ENCODE peak calls at places on chromosomes 11 and 22, in seven cellular contexts. S, Z, X, J, L, C and U are unnamed samples.

GRCh38 chr11:46050065-46050464 is 71.2 kb downstream of the PHF21A start:
- DNase-seq in L (no peak), X (peak), J (no peak), S (no peak), Z (peak), C (no peak), U (no peak)

GRCh38 chr11:27485930-27486773 is 13.6 kb upstream of the LGR4 start:
- DNase-seq in C (peak), X (peak), Z (peak), S (peak), L (peak), J (no peak), U (peak)

GRCh38 chr11:68816917-68817419 is 24.7 kb downstream of the CPT1A start:
- DNase-seq in X (no peak), Z (no peak), C (no peak), S (no peak), J (no peak), L (no peak), U (peak)

GRCh38 chr22:46881373-46882118 is 119.1 kb downstream of the TBC1D22A start:
- DNase-seq in Z (no peak), L (no peak), X (peak), C (no peak), S (no peak), J (no peak), U (no peak)

GRCh38 chr11:66904981-66905521 is 48.2 kb downstream of the LRFN4 start:
- DNase-seq in S (no peak), L (no peak), J (no peak), X (no peak), Z (no peak), C (no peak), U (no peak)

GRCh38 chr11:116829525-116830183 is at the start of gene APOC3:
- DNase-seq in X (no peak), J (no peak), C (no peak), Z (no peak), L (no peak), S (no peak), U (no peak)

GRCh38 chr11:94553938-94554337 is 10.2 kb downstream of the FUT4 start:
- DNase-seq in Z (no peak), J (no peak), C (peak), S (peak), X (peak), L (no peak), U (no peak)

GRCh38 chr11:94768602-94769511 is 701 bp downstream of the AMOTL1 start:
- DNase-seq in C (peak), J (no peak), L (no peak), S (peak), Z (no peak), X (no peak), U (no peak)

GRCh38 chr11:46649180-46649738 is 31.9 kb downstream of the ATG13 start:
- DNase-seq in X (peak), L (no peak), J (no peak), S (no peak), C (no peak), Z (peak), U (no peak)

GRCh38 chr11:118634435-118635236 is 27.2 kb downstream of the PHLDB1 start:
- DNase-seq in Z (peak), J (no peak), L (no peak), S (peak), X (no peak), C (peak), U (no peak)

GRCh38 chr11:7651140-7651551 is 22.2 kb downstream of the CYB5R2 start:
- DNase-seq in J (no peak), C (no peak), X (peak), S (no peak), L (no peak), Z (no peak), U (no peak)

GRCh38 chr22:22469527-22469926 is 39.0 kb downstream of the ZNF280B start:
- DNase-seq in X (no peak), Z (no peak), C (no peak), J (no peak), S (no peak), L (no peak), U (no peak)

GRCh38 chr11:3161720-3162409 is 3.2 kb downstream of the OSBPL5 start:
- DNase-seq in J (no peak), C (no peak), L (no peak), X (no peak), Z (no peak), S (no peak), U (no peak)

GRCh38 chr22:24728790-24729637 is 45.5 kb downstream of the PIWIL3 start:
- DNase-seq in J (no peak), X (peak), L (no peak), C (no peak), Z (peak), S (no peak), U (no peak)

GRCh38 chr11:47101452-47101851 is 75.2 kb downstream of the ARFGAP2 start:
- DNase-seq in S (peak), J (no peak), X (no peak), C (no peak), Z (no peak), L (no peak), U (no peak)

GRCh38 chr11:36258730-36259360 is 30.4 kb downstream of the COMMD9 start:
- DNase-seq in C (peak), J (no peak), L (no peak), X (peak), S (peak), Z (peak), U (no peak)

GRCh38 chr11:60950933-60951610 is 904 bp downstream of the SLC15A3 start:
- DNase-seq in Z (no peak), C (no peak), S (no peak), X (no peak), J (no peak), L (no peak), U (no peak)